ENCODE peak calls at places on chromosome 22, in five cellular contexts. One of them, this sample, is unnamed.

GRCh38 chr22:23061471-23062280 is 8.6 kb upstream of the GNAZ start:
- DNase-seq in T-cell: no peak
- DNase-seq in PC-9: no peak
- DNase-seq in naive thymus-derived CD8-positive, alpha-beta T cell: no peak
- DNase-seq in Calu3: no peak
- DNase-seq in this sample: no peak

GRCh38 chr22:45998638-45999378 is 21.8 kb upstream of the WNT7B start:
- DNase-seq in T-cell: no peak
- DNase-seq in PC-9: no peak
- DNase-seq in naive thymus-derived CD8-positive, alpha-beta T cell: no peak
- DNase-seq in Calu3: no peak
- DNase-seq in this sample: no peak

GRCh38 chr22:23214398-23214797 is 34.1 kb downstream of the BCR start:
- DNase-seq in T-cell: no peak
- DNase-seq in PC-9: no peak
- DNase-seq in naive thymus-derived CD8-positive, alpha-beta T cell: no peak
- DNase-seq in Calu3: no peak
- DNase-seq in this sample: no peak

GRCh38 chr22:32473388-32473952 is 1.1 kb upstream of the FBXO7 start:
- DNase-seq in T-cell: peak; percentile 25
- DNase-seq in PC-9: peak; percentile 69
- DNase-seq in naive thymus-derived CD8-positive, alpha-beta T cell: peak; percentile 67
- DNase-seq in Calu3: peak; percentile 63
- DNase-seq in this sample: peak; percentile 20

GRCh38 chr22:35258144-35258988 is 1.1 kb downstream of the HMGXB4 start:
- DNase-seq in T-cell: no peak
- DNase-seq in PC-9: no peak
- DNase-seq in naive thymus-derived CD8-positive, alpha-beta T cell: no peak
- DNase-seq in Calu3: peak; percentile 7
- DNase-seq in this sample: no peak

GRCh38 chr22:42074153-42074750 is at the start of gene PHETA2:
- DNase-seq in T-cell: peak; percentile 28
- DNase-seq in PC-9: no peak
- DNase-seq in naive thymus-derived CD8-positive, alpha-beta T cell: peak; percentile 60
- DNase-seq in Calu3: peak; percentile 34
- DNase-seq in this sample: no peak

GRCh38 chr22:29478326-29479276 is 1.4 kb upstream of the NEFH start:
- DNase-seq in T-cell: peak; percentile 15
- DNase-seq in PC-9: no peak
- DNase-seq in naive thymus-derived CD8-positive, alpha-beta T cell: peak; percentile 35
- DNase-seq in Calu3: peak; percentile 30
- DNase-seq in this sample: no peak

GRCh38 chr22:40728731-40729189 is 49.5 kb downstream of the MCHR1 start:
- DNase-seq in T-cell: peak; percentile 76
- DNase-seq in PC-9: no peak
- DNase-seq in naive thymus-derived CD8-positive, alpha-beta T cell: peak; percentile 81
- DNase-seq in Calu3: no peak
- DNase-seq in this sample: peak; percentile 25

GRCh38 chr22:37137131-37137530 is 12.6 kb downstream of the IL2RB start:
- DNase-seq in T-cell: no peak
- DNase-seq in PC-9: no peak
- DNase-seq in naive thymus-derived CD8-positive, alpha-beta T cell: no peak
- DNase-seq in Calu3: no peak
- DNase-seq in this sample: no peak

GRCh38 chr22:37741312-37741795 is 44.5 kb downstream of the TRIOBP start:
- DNase-seq in T-cell: no peak
- DNase-seq in PC-9: no peak
- DNase-seq in naive thymus-derived CD8-positive, alpha-beta T cell: no peak
- DNase-seq in Calu3: no peak
- DNase-seq in this sample: peak; percentile 84

GRCh38 chr22:26573026-26573662 is 16.8 kb downstream of the TPST2 start:
- DNase-seq in T-cell: no peak
- DNase-seq in PC-9: no peak
- DNase-seq in naive thymus-derived CD8-positive, alpha-beta T cell: peak; percentile 24
- DNase-seq in Calu3: no peak
- DNase-seq in this sample: no peak

GRCh38 chr22:29290061-29290460 is 16.4 kb upstream of the GAS2L1 start:
- DNase-seq in T-cell: no peak
- DNase-seq in PC-9: no peak
- DNase-seq in naive thymus-derived CD8-positive, alpha-beta T cell: no peak
- DNase-seq in Calu3: no peak
- DNase-seq in this sample: no peak

GRCh38 chr22:50289942-50290630 is 17.4 kb downstream of the PLXNB2 start:
- DNase-seq in T-cell: no peak
- DNase-seq in PC-9: no peak
- DNase-seq in naive thymus-derived CD8-positive, alpha-beta T cell: no peak
- DNase-seq in Calu3: no peak
- DNase-seq in this sample: no peak

GRCh38 chr22:45318168-45318557 is 8.4 kb downstream of the FAM118A start:
- DNase-seq in T-cell: peak; percentile 94
- DNase-seq in PC-9: no peak
- DNase-seq in naive thymus-derived CD8-positive, alpha-beta T cell: peak; percentile 97
- DNase-seq in Calu3: peak; percentile 56
- DNase-seq in this sample: peak; percentile 88